ENCODE peak calls at places on chromosome 13, in nine cellular contexts. One of them, this sample, is unnamed.

GRCh38 chr13:42561752-42562467 is 12.0 kb upstream of the TNFSF11 start:
- DNase-seq in HCT116: no peak
- DNase-seq in transverse colon: no peak
- DNase-seq in ovary: no peak
- DNase-seq in tibial nerve: no peak
- DNase-seq in adrenal gland: no peak
- DNase-seq in GM12878: no peak
- DNase-seq in breast epithelium: no peak
- DNase-seq in body of pancreas: no peak
- DNase-seq in this sample: no peak

GRCh38 chr13:107370036-107370785 is 802.3 kb upstream of the ARGLU1 start:
- DNase-seq in breast epithelium: no peak
- DNase-seq in GM12878: no peak
- DNase-seq in body of pancreas: no peak
- DNase-seq in transverse colon: no peak
- DNase-seq in adrenal gland: no peak
- DNase-seq in tibial nerve: no peak
- DNase-seq in ovary: no peak
- DNase-seq in HCT116: no peak
- DNase-seq in this sample: no peak

GRCh38 chr13:60619461-60619860 is 222.4 kb downstream of the TDRD3 start:
- DNase-seq in transverse colon: no peak
- DNase-seq in body of pancreas: no peak
- DNase-seq in tibial nerve: no peak
- DNase-seq in GM12878: no peak
- DNase-seq in HCT116: no peak
- DNase-seq in ovary: no peak
- DNase-seq in adrenal gland: no peak
- DNase-seq in breast epithelium: no peak
- DNase-seq in this sample: no peak

GRCh38 chr13:49645451-49645850 is 17.1 kb downstream of the ARL11 start:
- DNase-seq in GM12878: no peak
- DNase-seq in ovary: no peak
- DNase-seq in transverse colon: no peak
- DNase-seq in breast epithelium: no peak
- DNase-seq in tibial nerve: no peak
- DNase-seq in body of pancreas: no peak
- DNase-seq in HCT116: no peak
- DNase-seq in adrenal gland: no peak
- DNase-seq in this sample: no peak

GRCh38 chr13:79869326-79869725 is 388.4 kb downstream of the NDFIP2 start:
- DNase-seq in tibial nerve: no peak
- DNase-seq in breast epithelium: no peak
- DNase-seq in GM12878: no peak
- DNase-seq in HCT116: no peak
- DNase-seq in transverse colon: no peak
- DNase-seq in adrenal gland: no peak
- DNase-seq in ovary: no peak
- DNase-seq in body of pancreas: no peak
- DNase-seq in this sample: no peak

GRCh38 chr13:111474136-111475002 is 153.9 kb downstream of the TEX29 start:
- DNase-seq in tibial nerve: no peak
- DNase-seq in GM12878: no peak
- DNase-seq in breast epithelium: no peak
- DNase-seq in transverse colon: no peak
- DNase-seq in ovary: no peak
- DNase-seq in HCT116: peak; percentile 21
- DNase-seq in body of pancreas: peak; percentile 31
- DNase-seq in adrenal gland: no peak
- DNase-seq in this sample: no peak

GRCh38 chr13:77219401-77219800 is 107.5 kb downstream of the MYCBP2 start:
- DNase-seq in transverse colon: no peak
- DNase-seq in GM12878: no peak
- DNase-seq in HCT116: no peak
- DNase-seq in adrenal gland: no peak
- DNase-seq in ovary: no peak
- DNase-seq in tibial nerve: no peak
- DNase-seq in body of pancreas: no peak
- DNase-seq in breast epithelium: no peak
- DNase-seq in this sample: no peak

GRCh38 chr13:31965361-31966066 is 66.1 kb upstream of the FRY start:
- DNase-seq in adrenal gland: no peak
- DNase-seq in ovary: no peak
- DNase-seq in transverse colon: no peak
- DNase-seq in breast epithelium: no peak
- DNase-seq in HCT116: no peak
- DNase-seq in tibial nerve: no peak
- DNase-seq in GM12878: peak; percentile 84
- DNase-seq in body of pancreas: peak; percentile 30
- DNase-seq in this sample: no peak

GRCh38 chr13:110138700-110139036 is 168.3 kb downstream of the COL4A1 start:
- DNase-seq in transverse colon: no peak
- DNase-seq in HCT116: no peak
- DNase-seq in adrenal gland: no peak
- DNase-seq in tibial nerve: no peak
- DNase-seq in GM12878: no peak
- DNase-seq in body of pancreas: no peak
- DNase-seq in ovary: no peak
- DNase-seq in breast epithelium: no peak
- DNase-seq in this sample: no peak

GRCh38 chr13:72586519-72586918 is 140.9 kb downstream of the MZT1 start:
- DNase-seq in HCT116: no peak
- DNase-seq in body of pancreas: peak; percentile 9
- DNase-seq in ovary: no peak
- DNase-seq in breast epithelium: no peak
- DNase-seq in tibial nerve: no peak
- DNase-seq in GM12878: no peak
- DNase-seq in adrenal gland: no peak
- DNase-seq in transverse colon: no peak
- DNase-seq in this sample: no peak

DNA sequence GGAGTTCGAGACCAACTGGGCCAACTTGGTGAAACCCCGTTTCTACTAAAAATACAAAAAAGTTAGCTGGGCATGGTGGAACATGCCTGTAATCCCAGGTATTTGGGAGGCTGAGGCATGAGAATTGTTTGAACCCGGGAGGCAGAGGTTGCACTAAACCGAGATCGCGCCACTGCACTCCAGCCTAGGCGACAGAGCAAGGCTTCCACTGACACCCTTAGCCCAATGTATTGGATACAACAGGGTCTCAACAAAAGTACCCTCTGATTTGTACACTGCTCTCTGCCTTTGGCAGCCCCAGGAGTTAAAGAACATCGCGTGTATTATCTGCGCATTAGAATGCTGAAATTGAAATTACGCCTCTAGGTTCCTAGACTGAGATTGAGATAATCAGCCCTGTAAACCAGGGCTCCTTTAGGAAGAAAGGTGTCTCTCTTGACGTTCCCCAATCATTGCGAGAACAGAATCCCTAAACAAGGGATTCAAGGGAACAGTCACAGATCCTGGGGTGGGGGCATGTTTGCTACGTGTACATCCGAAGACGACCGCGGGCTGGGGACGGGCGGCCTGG is 21.9 kb downstream of the IPO5 start:
- DNase-seq in breast epithelium: no peak
- DNase-seq in transverse colon: no peak
- DNase-seq in body of pancreas: no peak
- DNase-seq in tibial nerve: no peak
- DNase-seq in adrenal gland: no peak
- DNase-seq in GM12878: no peak
- DNase-seq in HCT116: no peak
- DNase-seq in ovary: no peak
- DNase-seq in this sample: no peak
- TF ChIP-seq POLR2A in breast epithelium: no peak
- TF ChIP-seq POLR2A in transverse colon: no peak
- TF ChIP-seq POLR2A in body of pancreas: no peak
- TF ChIP-seq POLR2A in tibial nerve: no peak
- TF ChIP-seq POLR2A in adrenal gland: no peak
- TF ChIP-seq POLR2A in GM12878: no peak
- TF ChIP-seq POLR2A in HCT116: no peak
- TF ChIP-seq POLR2A in ovary: no peak
- TF ChIP-seq POLR2A in this sample: no peak

GRCh38 chr13:28046981-28047380 is 53.4 kb downstream of the FLT3 start:
- DNase-seq in breast epithelium: no peak
- DNase-seq in HCT116: no peak
- DNase-seq in transverse colon: no peak
- DNase-seq in ovary: no peak
- DNase-seq in GM12878: no peak
- DNase-seq in body of pancreas: no peak
- DNase-seq in tibial nerve: no peak
- DNase-seq in adrenal gland: no peak
- DNase-seq in this sample: no peak
- H3K27ac ChIP-seq in breast epithelium: no peak overlapping the region
- H3K27ac ChIP-seq in HCT116: no peak overlapping the region
- H3K27ac ChIP-seq in transverse colon: no peak overlapping the region
- H3K27ac ChIP-seq in ovary: no peak overlapping the region
- H3K27ac ChIP-seq in GM12878: peak overlapping the region; percentile 88
- H3K27ac ChIP-seq in body of pancreas: no peak overlapping the region
- H3K27ac ChIP-seq in tibial nerve: no peak overlapping the region
- H3K27ac ChIP-seq in adrenal gland: no peak overlapping the region
- H3K27ac ChIP-seq in this sample: no peak overlapping the region

DNA sequence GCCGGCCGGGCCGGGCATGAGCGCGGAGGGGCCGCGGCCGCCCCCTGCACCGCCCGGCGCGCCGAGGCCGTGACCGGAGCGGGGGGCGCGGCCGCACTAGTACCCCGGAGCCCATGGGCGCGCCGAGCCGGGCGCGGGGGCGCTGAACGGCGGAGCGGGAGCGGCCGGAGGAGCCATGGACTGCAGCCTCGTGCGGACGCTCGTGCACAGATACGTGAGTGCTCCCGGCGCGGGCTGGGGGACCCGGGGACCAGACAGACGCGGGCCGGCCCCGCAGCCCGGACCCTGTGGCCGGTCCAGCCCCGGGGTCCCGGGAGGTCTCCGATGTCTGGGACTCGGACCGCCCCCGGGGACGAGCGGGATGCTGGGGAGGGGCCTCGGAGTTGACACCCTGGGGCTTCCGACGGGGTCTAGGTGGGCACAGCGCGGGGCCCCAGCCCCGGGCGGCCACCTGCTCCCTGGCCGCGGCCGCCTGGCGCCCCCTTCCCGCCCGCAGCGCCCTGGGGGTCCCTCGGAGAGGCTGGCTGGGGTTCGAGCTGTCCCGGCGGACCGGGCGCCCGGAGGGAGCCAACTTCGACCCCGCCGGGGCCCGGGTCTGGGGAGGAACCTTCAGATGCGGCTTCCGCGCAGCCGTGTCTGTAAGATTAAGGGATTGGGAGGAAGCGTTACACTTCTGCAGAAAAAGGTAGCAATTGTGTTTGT is 555 bp downstream of the ATP11A start:
- DNase-seq in adrenal gland: peak; percentile 61
- DNase-seq in tibial nerve: no peak
- DNase-seq in transverse colon: peak; percentile 38
- DNase-seq in body of pancreas: peak; percentile 61
- DNase-seq in breast epithelium: no peak
- DNase-seq in GM12878: no peak
- DNase-seq in ovary: no peak
- DNase-seq in HCT116: no peak
- DNase-seq in this sample: peak; percentile 59
- TF ChIP-seq POLR2A in adrenal gland: no peak
- TF ChIP-seq POLR2A in tibial nerve: no peak
- TF ChIP-seq POLR2A in transverse colon: no peak
- TF ChIP-seq POLR2A in body of pancreas: no peak
- TF ChIP-seq POLR2A in breast epithelium: no peak
- TF ChIP-seq POLR2A in GM12878: no peak
- TF ChIP-seq POLR2A in ovary: no peak
- TF ChIP-seq POLR2A in HCT116: no peak
- TF ChIP-seq POLR2A in this sample: no peak

GRCh38 chr13:21079206-21079605 is 17.8 kb upstream of the LATS2 start:
- DNase-seq in body of pancreas: no peak
- DNase-seq in adrenal gland: no peak
- DNase-seq in transverse colon: no peak
- DNase-seq in HCT116: no peak
- DNase-seq in ovary: no peak
- DNase-seq in GM12878: no peak
- DNase-seq in tibial nerve: no peak
- DNase-seq in breast epithelium: no peak
- DNase-seq in this sample: no peak

GRCh38 chr13:21081926-21082325 is 20.5 kb upstream of the LATS2 start:
- DNase-seq in tibial nerve: no peak
- DNase-seq in adrenal gland: no peak
- DNase-seq in HCT116: no peak
- DNase-seq in body of pancreas: no peak
- DNase-seq in transverse colon: no peak
- DNase-seq in breast epithelium: no peak
- DNase-seq in ovary: no peak
- DNase-seq in GM12878: no peak
- DNase-seq in this sample: no peak

GRCh38 chr13:21078501-21078900 is 17.1 kb upstream of the LATS2 start:
- DNase-seq in GM12878: no peak
- DNase-seq in breast epithelium: no peak
- DNase-seq in ovary: no peak
- DNase-seq in tibial nerve: no peak
- DNase-seq in transverse colon: no peak
- DNase-seq in HCT116: no peak
- DNase-seq in body of pancreas: no peak
- DNase-seq in adrenal gland: no peak
- DNase-seq in this sample: no peak

GRCh38 chr13:21077360-21078353 is 16.3 kb upstream of the LATS2 start:
- DNase-seq in tibial nerve: no peak
- DNase-seq in HCT116: no peak
- DNase-seq in GM12878: no peak
- DNase-seq in breast epithelium: no peak
- DNase-seq in transverse colon: no peak
- DNase-seq in adrenal gland: no peak
- DNase-seq in ovary: no peak
- DNase-seq in body of pancreas: no peak
- DNase-seq in this sample: no peak

DNA sequence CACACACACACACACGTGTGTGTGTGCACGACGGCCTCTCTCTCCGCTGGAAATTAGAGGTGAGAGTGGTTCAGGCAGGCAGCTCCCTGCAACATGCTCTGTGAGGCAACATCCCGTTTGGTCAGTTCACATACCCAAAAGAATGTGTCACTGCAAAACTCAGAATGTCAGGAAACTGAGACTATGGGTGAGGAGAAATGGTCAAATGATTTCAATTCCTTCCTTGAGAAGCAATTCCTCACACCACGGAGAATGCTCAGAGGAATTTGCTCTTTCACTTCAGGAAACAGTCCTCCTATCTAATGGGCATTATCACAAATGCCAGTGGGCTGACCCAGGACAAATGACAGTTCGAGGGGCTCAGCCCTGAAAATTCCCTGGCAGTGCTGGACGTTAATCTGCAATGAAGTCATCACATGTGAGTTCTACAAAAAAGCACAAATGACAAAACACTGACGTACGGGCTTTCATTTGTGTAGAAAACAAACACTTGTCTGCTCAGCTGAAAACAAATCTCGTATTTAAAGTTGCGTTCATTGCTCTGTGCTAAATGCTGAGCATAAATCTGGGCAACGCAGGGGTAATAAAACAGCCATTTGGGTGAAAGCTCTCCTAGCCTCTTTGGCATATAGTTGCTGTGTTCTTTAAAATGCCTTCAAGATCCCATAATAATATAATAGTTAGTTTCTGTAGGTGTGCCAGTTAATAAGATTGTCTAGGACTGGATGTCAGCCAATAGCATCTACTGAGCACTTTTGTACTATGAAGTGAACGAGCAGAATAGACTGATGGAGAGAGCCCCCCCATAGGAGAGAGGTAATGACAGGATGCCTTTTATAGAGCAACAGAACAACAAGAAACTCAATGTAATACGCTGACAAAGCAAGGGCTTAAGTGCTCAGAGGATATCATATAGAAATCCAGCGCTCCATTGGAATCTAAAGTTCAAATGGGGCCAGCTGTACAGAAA is 18.7 kb upstream of the LATS2 start:
- DNase-seq in adrenal gland: no peak
- DNase-seq in ovary: no peak
- DNase-seq in body of pancreas: peak; percentile 17
- DNase-seq in breast epithelium: no peak
- DNase-seq in transverse colon: no peak
- DNase-seq in HCT116: no peak
- DNase-seq in tibial nerve: no peak
- DNase-seq in GM12878: no peak
- DNase-seq in this sample: no peak
- H3K27ac ChIP-seq in adrenal gland: peak overlapping the region; percentile 34
- H3K27ac ChIP-seq in ovary: no peak overlapping the region
- H3K27ac ChIP-seq in body of pancreas: peak overlapping the region; percentile 57
- H3K27ac ChIP-seq in breast epithelium: peak overlapping the region; percentile 62
- H3K27ac ChIP-seq in transverse colon: no peak overlapping the region
- H3K27ac ChIP-seq in HCT116: no peak overlapping the region
- H3K27ac ChIP-seq in tibial nerve: peak overlapping the region; percentile 48
- H3K27ac ChIP-seq in GM12878: no peak overlapping the region
- H3K27ac ChIP-seq in this sample: peak overlapping the region; percentile 33

This sample was measured in right lobe of liver.